ENCODE peak calls at places on chromosomes 6 and 20, in nine cellular contexts. T is kidney glomerular epithelial cell; U is EL; D is RWPE1; E is GM04504; X is WTC11; B is COR-L47; F is activated T-cell treated with anti-CD3 and anti-CD28 coated beads, Interleukin-2, amount 50 U/mL, for 4 hours; C is psoas muscle. M is an unnamed sample.

GRCh38 chr20:354298-354977 is 7.5 kb downstream of the NRSN2 start:
- DNase-seq in D (peak; percentile 86), X (peak; percentile 84), F (peak; percentile 79), C (peak; percentile 78), E (peak; percentile 41), B (peak; percentile 72), T (peak; percentile 71), U (peak; percentile 73), M (peak; percentile 80)

GRCh38 chr6:80742481-80742880 is 636.0 kb downstream of the BCKDHB start:
- DNase-seq in D (peak; percentile 13), T (peak; percentile 27), U (peak; percentile 64), B (peak; percentile 44), X (no peak), E (no peak), F (no peak), C (no peak), M (peak; percentile 47)

GRCh38 chr20:58111340-58112016 is 117.0 kb downstream of the ANKRD60 start:
- DNase-seq in E (no peak), T (no peak), F (no peak), X (no peak), C (no peak), D (no peak), U (no peak), B (no peak), M (no peak)

GRCh38 chr20:35187584-35188190 is 15.8 kb downstream of the PROCR start:
- DNase-seq in X (no peak), E (no peak), C (no peak), U (no peak), T (no peak), B (no peak), D (no peak), F (no peak), M (no peak)

GRCh38 chr20:6767536-6768227 is at the start of gene BMP2:
- DNase-seq in D (peak; percentile 52), U (peak; percentile 40), F (no peak), T (peak; percentile 40), B (peak; percentile 60), E (peak; percentile 24), X (peak; percentile 53), C (peak; percentile 74), M (peak; percentile 56)

GRCh38 chr20:62716198-62716940 is 7.7 kb downstream of the NTSR1 start:
- DNase-seq in C (no peak), B (no peak), E (no peak), T (no peak), X (no peak), U (peak; percentile 30), F (peak; percentile 25), D (no peak), M (no peak)

GRCh38 chr6:167013946-167014345 is 14.7 kb downstream of the CEP43 start:
- DNase-seq in C (no peak), X (no peak), U (no peak), D (no peak), E (no peak), F (no peak), B (no peak), T (no peak), M (no peak)

GRCh38 chr6:88840806-88841539 is 122.4 kb downstream of the RNGTT start:
- DNase-seq in C (no peak), D (no peak), E (no peak), T (peak; percentile 8), B (no peak), U (peak; percentile 6), F (no peak), X (no peak), M (no peak)

GRCh38 chr6:104953410-104953953 is 3.4 kb upstream of the LIN28B start:
- DNase-seq in U (no peak), F (no peak), D (no peak), T (no peak), C (no peak), X (peak; percentile 85), E (no peak), B (no peak), M (no peak)

GRCh38 chr6:684831-685636 is 7.9 kb downstream of the EXOC2 start:
- DNase-seq in F (no peak), U (peak; percentile 49), X (no peak), B (no peak), C (no peak), T (peak; percentile 23), D (no peak), E (no peak), M (no peak)

GRCh38 chr6:148973809-148974208 is 227.0 kb downstream of the UST start:
- DNase-seq in B (no peak), C (no peak), U (peak; percentile 27), E (no peak), X (no peak), T (peak; percentile 10), D (no peak), F (no peak), M (peak; percentile 25)

GRCh38 chr20:63328026-63328700 is 33.0 kb downstream of the CHRNA4 start:
- DNase-seq in T (no peak), B (no peak), U (no peak), X (no peak), D (no peak), E (no peak), C (peak; percentile 37), F (no peak), M (no peak)

GRCh38 chr20:37721751-37722150 is 27.9 kb downstream of the CTNNBL1 start:
- DNase-seq in T (no peak), X (no peak), C (no peak), F (no peak), E (no peak), U (no peak), D (no peak), B (no peak), M (no peak)

GRCh38 chr20:62549499-62550086 is 73.8 kb upstream of the GATA5 start:
- DNase-seq in B (no peak), U (no peak), T (no peak), E (no peak), X (peak; percentile 53), C (peak; percentile 82), D (no peak), F (no peak), M (no peak)

GRCh38 chr6:132780770-132781371 is 17.6 kb downstream of the SLC18B1 start:
- DNase-seq in T (peak; percentile 20), F (no peak), U (peak; percentile 10), D (peak; percentile 16), C (no peak), X (no peak), E (peak; percentile 5), B (no peak), M (no peak)

M was measured in NCI-H748 treated with DMSO at 0.1 percent for 48 hours.